ENCODE peak calls at places on chromosome 20, in eight cellular contexts. R, X, W, B, T, A, F and V are unnamed samples.

GRCh38 chr20:50967621-50968020 is 9.0 kb downstream of the MOCS3 start:
- DNase-seq in R (no peak), X (peak; percentile 2), W (no peak), B (no peak), T (no peak), A (no peak), F (no peak), V (no peak)

GRCh38 chr20:44450279-44450937 is 25.3 kb upstream of the TTPAL start:
- DNase-seq in R (no peak), X (no peak), W (no peak), B (no peak), T (no peak), A (no peak), F (no peak), V (no peak)

GRCh38 chr20:32271620-32272019 is 5.8 kb upstream of the KIF3B start:
- DNase-seq in R (no peak), X (no peak), W (no peak), B (no peak), T (no peak), A (no peak), F (no peak), V (no peak)

GRCh38 chr20:48008850-48009535 is 223.7 kb upstream of the SULF2 start:
- DNase-seq in R (no peak), X (no peak), W (no peak), B (no peak), T (no peak), A (peak; percentile 67), F (peak; percentile 61), V (no peak)

GRCh38 chr20:47784599-47785320 is 521 bp downstream of the SULF2 start:
- DNase-seq in R (no peak), X (no peak), W (no peak), B (peak; percentile 65), T (peak; percentile 37), A (no peak), F (peak; percentile 67), V (no peak)

GRCh38 chr20:54025166-54025835 is 45.1 kb downstream of the BCAS1 start:
- DNase-seq in R (no peak), X (no peak), W (no peak), B (no peak), T (no peak), A (peak; percentile 58), F (peak; percentile 6), V (no peak)

GRCh38 chr20:25418779-25419178 is 11.3 kb downstream of the GINS1 start:
- DNase-seq in R (no peak), X (no peak), W (no peak), B (no peak), T (no peak), A (no peak), F (no peak), V (no peak)

GRCh38 chr20:49513531-49513930 is 31.1 kb upstream of the KCNB1 start:
- DNase-seq in R (no peak), X (no peak), W (no peak), B (no peak), T (no peak), A (no peak), F (no peak), V (no peak)

GRCh38 chr20:62200491-62201172 is 17.8 kb downstream of the MTG2 start:
- DNase-seq in R (no peak), X (no peak), W (no peak), B (no peak), T (no peak), A (no peak), F (no peak), V (peak; percentile 54)

GRCh38 chr20:50085481-50086365 is 27.2 kb downstream of the UBE2V1 start:
- DNase-seq in R (peak; percentile 13), X (peak; percentile 60), W (peak; percentile 49), B (peak; percentile 77), T (peak; percentile 46), A (no peak), F (peak; percentile 77), V (peak; percentile 77)

GRCh38 chr20:32343438-32343837 is 14.7 kb upstream of the ASXL1 start:
- DNase-seq in R (no peak), X (no peak), W (no peak), B (no peak), T (no peak), A (no peak), F (peak; percentile 81), V (no peak)

GRCh38 chr20:37627060-37627766 is 66.6 kb upstream of the CTNNBL1 start:
- DNase-seq in R (peak; percentile 7), X (no peak), W (no peak), B (peak; percentile 69), T (peak; percentile 37), A (peak; percentile 22), F (peak; percentile 76), V (no peak)

GRCh38 chr20:22333885-22334545 is 250.4 kb downstream of the FOXA2 start:
- DNase-seq in R (peak; percentile 8), X (no peak), W (peak; percentile 71), B (peak; percentile 68), T (peak; percentile 19), A (peak; percentile 12), F (peak; percentile 73), V (no peak)

GRCh38 chr20:7449269-7449668 is 491.0 kb downstream of the HAO1 start:
- DNase-seq in R (no peak), X (no peak), W (no peak), B (no peak), T (no peak), A (no peak), F (peak; percentile 3), V (no peak)

GRCh38 chr20:19396466-19397081 is 184.1 kb downstream of the SLC24A3 start:
- DNase-seq in R (no peak), X (no peak), W (no peak), B (no peak), T (no peak), A (no peak), F (no peak), V (no peak)

GRCh38 chr20:25320035-25320800 is 70.4 kb downstream of the ABHD12 start:
- DNase-seq in R (no peak), X (no peak), W (peak; percentile 47), B (no peak), T (no peak), A (no peak), F (no peak), V (no peak)

GRCh38 chr20:20321917-20322316 is 46.0 kb upstream of the INSM1 start:
- DNase-seq in R (no peak), X (no peak), W (no peak), B (no peak), T (no peak), A (no peak), F (no peak), V (no peak)

GRCh38 chr20:19936801-19937583 is 80.2 kb upstream of the NAA20 start:
- DNase-seq in R (no peak), X (no peak), W (no peak), B (no peak), T (peak; percentile 56), A (no peak), F (no peak), V (no peak)

GRCh38 chr20:24721891-24722530 is 227.1 kb upstream of the CST7 start:
- DNase-seq in R (no peak), X (no peak), W (peak; percentile 12), B (no peak), T (no peak), A (no peak), F (no peak), V (no peak)

GRCh38 chr20:8018928-8019177 is 708 bp downstream of the TMX4 start:
- DNase-seq in R (no peak), X (no peak), W (peak; percentile 56), B (no peak), T (no peak), A (no peak), F (peak; percentile 50), V (no peak)

GRCh38 chr20:33079267-33079666 is at the start of gene BPIFB4:
- DNase-seq in R (no peak), X (no peak), W (no peak), B (no peak), T (no peak), A (no peak), F (no peak), V (no peak)

GRCh38 chr20:63553933-63554290 is at the start of gene FNDC11:
- DNase-seq in R (peak; percentile 30), X (no peak), W (no peak), B (no peak), T (peak; percentile 42), A (no peak), F (peak; percentile 26), V (no peak)

GRCh38 chr20:36391456-36391855 is 85.3 kb downstream of the DLGAP4 start:
- DNase-seq in R (no peak), X (no peak), W (no peak), B (no peak), T (no peak), A (no peak), F (peak; percentile 5), V (no peak)

GRCh38 chr20:49276895-49277785 is 717 bp downstream of the ZNFX1 start:
- DNase-seq in R (peak; percentile 25), X (no peak), W (no peak), B (no peak), T (peak; percentile 39), A (no peak), F (no peak), V (peak; percentile 87)

GRCh38 chr20:58416832-58417231 is 27.8 kb downstream of the VAPB start:
- DNase-seq in R (no peak), X (no peak), W (no peak), B (no peak), T (no peak), A (no peak), F (no peak), V (no peak)

GRCh38 chr20:61445741-61446140 is 193.7 kb downstream of the CDH4 start:
- DNase-seq in R (no peak), X (no peak), W (no peak), B (no peak), T (no peak), A (no peak), F (no peak), V (no peak)

GRCh38 chr20:43358811-43359210 is 98.9 kb upstream of the SRSF6 start:
- DNase-seq in R (no peak), X (no peak), W (no peak), B (no peak), T (no peak), A (no peak), F (no peak), V (no peak)

GRCh38 chr20:54633903-54634302 is 158.5 kb downstream of the DOK5 start:
- DNase-seq in R (no peak), X (no peak), W (no peak), B (no peak), T (no peak), A (no peak), F (no peak), V (no peak)

GRCh38 chr20:45339084-45339483 is 9.1 kb downstream of the SDC4 start:
- DNase-seq in R (no peak), X (no peak), W (no peak), B (no peak), T (no peak), A (no peak), F (no peak), V (peak; percentile 38)

GRCh38 chr20:47785321-47785899 is at the start of gene SULF2:
- DNase-seq in R (no peak), X (no peak), W (no peak), B (peak; percentile 35), T (peak; percentile 41), A (no peak), F (peak; percentile 32), V (no peak)

GRCh38 chr20:57605878-57606277 is 14.3 kb downstream of the ZBP1 start:
- DNase-seq in R (no peak), X (no peak), W (no peak), B (no peak), T (no peak), A (no peak), F (no peak), V (no peak)

GRCh38 chr20:35271904-35272303 is 6.0 kb downstream of the MMP24OS start:
- DNase-seq in R (no peak), X (no peak), W (no peak), B (no peak), T (no peak), A (no peak), F (peak; percentile 44), V (no peak)